ENCODE peak calls at places on chromosomes 4 and X, in ten cellular contexts. U, K, Y, Q, A, G, S, F, O and Z are unnamed samples.

GRCh38 chr4:75729836-75730235 is 5.5 kb downstream of the USO1 start:
- DNase-seq in U (no peak), K (no peak), Y (no peak), Q (no peak), A (no peak), G (no peak), S (no peak), F (no peak), O (no peak), Z (no peak)

GRCh38 chr4:163448541-163449203 is 24.9 kb downstream of the TKTL2 start:
- DNase-seq in U (peak; percentile 88), K (no peak), Y (no peak), Q (no peak), A (peak; percentile 84), G (no peak), S (no peak), F (peak; percentile 1), O (no peak), Z (peak; percentile 40)

GRCh38 chr4:176789955-176790354 is 2.8 kb downstream of the VEGFC start:
- DNase-seq in U (peak; percentile 86), K (peak; percentile 86), Y (no peak), Q (peak; percentile 23), A (peak; percentile 89), G (no peak), S (peak; percentile 45), F (peak; percentile 88), O (no peak), Z (peak; percentile 67)

GRCh38 chrX:44873415-44874270 is 655 bp downstream of the KDM6A start:
- DNase-seq in U (peak; percentile 52), K (peak; percentile 69), Y (peak; percentile 47), Q (no peak), A (peak; percentile 29), G (peak; percentile 70), S (peak; percentile 43), F (peak; percentile 42), O (peak; percentile 90), Z (peak; percentile 51)

GRCh38 chrX:30906726-30907125 is 17.7 kb upstream of the TAB3 start:
- DNase-seq in U (peak; percentile 55), K (peak; percentile 36), Y (no peak), Q (peak; percentile 12), A (peak; percentile 76), G (no peak), S (no peak), F (peak; percentile 83), O (no peak), Z (peak; percentile 62)

GRCh38 chr4:17574206-17574605 is 2.8 kb upstream of the LAP3 start:
- DNase-seq in U (no peak), K (no peak), Y (no peak), Q (no peak), A (no peak), G (no peak), S (no peak), F (no peak), O (no peak), Z (no peak)

GRCh38 chrX:70434352-70434866 is 10.2 kb upstream of the DLG3 start:
- DNase-seq in U (peak; percentile 87), K (peak; percentile 90), Y (peak; percentile 88), Q (peak; percentile 72), A (peak; percentile 89), G (peak; percentile 91), S (peak; percentile 88), F (peak; percentile 70), O (peak; percentile 91), Z (peak; percentile 76)

GRCh38 chrX:69504626-69505612 is 793 bp downstream of the NALF2 start:
- DNase-seq in U (no peak), K (peak; percentile 1), Y (no peak), Q (no peak), A (no peak), G (no peak), S (no peak), F (no peak), O (peak; percentile 52), Z (no peak)

GRCh38 chrX:17859609-17860178 is 1.4 kb downstream of the RAI2 start:
- DNase-seq in U (no peak), K (no peak), Y (peak; percentile 57), Q (no peak), A (no peak), G (no peak), S (no peak), F (no peak), O (peak; percentile 53), Z (no peak)

GRCh38 chrX:17861496-17862011 is 456 bp upstream of the RAI2 start:
- DNase-seq in U (no peak), K (no peak), Y (no peak), Q (no peak), A (no peak), G (no peak), S (no peak), F (no peak), O (no peak), Z (no peak)

GRCh38 chrX:17854521-17854920 is 6.6 kb downstream of the RAI2 start:
- DNase-seq in U (no peak), K (no peak), Y (no peak), Q (no peak), A (no peak), G (no peak), S (no peak), F (no peak), O (no peak), Z (no peak)

GRCh38 chrX:17860811-17861495 is at the start of gene RAI2:
- DNase-seq in U (no peak), K (peak; percentile 29), Y (peak; percentile 67), Q (no peak), A (no peak), G (peak; percentile 51), S (no peak), F (no peak), O (peak; percentile 87), Z (no peak)

DNA sequence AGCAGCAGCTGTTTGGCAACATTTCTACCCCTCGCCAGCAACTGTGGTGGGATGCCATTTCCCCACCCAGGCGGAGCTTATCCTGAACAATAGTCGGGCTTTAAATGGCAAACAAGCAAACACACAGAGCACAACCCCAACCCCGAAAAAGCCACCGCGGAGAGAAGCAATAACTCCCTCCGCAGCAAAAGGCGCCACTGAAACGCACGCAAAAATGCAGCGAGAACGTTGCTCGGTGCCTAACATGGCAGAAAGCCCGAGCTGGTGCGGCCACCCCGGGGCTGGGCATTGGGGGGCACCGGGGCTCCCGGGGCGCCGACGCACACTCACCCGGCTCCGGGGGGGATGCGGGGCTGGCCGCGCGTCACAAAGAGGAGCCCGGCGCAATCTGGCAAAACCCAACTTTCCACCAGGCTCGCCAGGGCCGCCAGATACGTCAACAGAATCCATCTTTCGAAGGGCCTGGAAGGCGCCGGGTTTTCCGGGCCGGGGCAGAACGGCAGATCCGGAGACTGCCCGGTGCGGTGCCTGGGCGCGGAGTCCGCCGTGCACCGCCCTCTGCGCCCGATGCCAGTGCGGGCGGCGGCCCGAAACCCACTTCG is 818 bp downstream of the RAI2 start:
- DNase-seq in U (no peak), K (peak; percentile 39), Y (peak; percentile 6), Q (no peak), A (no peak), G (no peak), S (no peak), F (peak; percentile 0), O (peak; percentile 73), Z (peak; percentile 4)
- H3K4me3 ChIP-seq in U (no peak overlapping the region), K (peak overlapping the region; percentile 9), Y (peak overlapping the region; percentile 44), Q (no peak overlapping the region), A (peak overlapping the region; percentile 74), G (peak overlapping the region; percentile 28), S (no peak overlapping the region), F (no peak overlapping the region), O (peak overlapping the region; percentile 55), Z (peak overlapping the region; percentile 26)

GRCh38 chr4:55075823-55076418 is 49.5 kb downstream of the KDR start:
- DNase-seq in U (no peak), K (no peak), Y (no peak), Q (no peak), A (no peak), G (no peak), S (no peak), F (no peak), O (no peak), Z (no peak)

GRCh38 chr4:55078987-55079386 is 46.4 kb downstream of the KDR start:
- DNase-seq in U (no peak), K (peak; percentile 58), Y (no peak), Q (no peak), A (peak; percentile 64), G (no peak), S (no peak), F (peak; percentile 81), O (no peak), Z (peak; percentile 91)

GRCh38 chr4:55077577-55077976 is 47.8 kb downstream of the KDR start:
- DNase-seq in U (no peak), K (no peak), Y (no peak), Q (no peak), A (no peak), G (no peak), S (no peak), F (no peak), O (peak; percentile 1), Z (no peak)

GRCh38 chr4:55080174-55080865 is 45.1 kb downstream of the KDR start:
- DNase-seq in U (peak; percentile 5), K (peak; percentile 63), Y (no peak), Q (no peak), A (no peak), G (no peak), S (no peak), F (peak; percentile 73), O (no peak), Z (peak; percentile 46)

GRCh38 chr4:55079451-55080173 is 45.8 kb downstream of the KDR start:
- DNase-seq in U (no peak), K (peak; percentile 33), Y (no peak), Q (no peak), A (no peak), G (no peak), S (no peak), F (peak; percentile 44), O (no peak), Z (no peak)
- TF ChIP-seq CTCF in U (no peak), K (no peak), Y (no peak), Q (no peak), A (no peak), G (no peak), S (no peak), F (no peak), O (no peak), Z (no peak)

GRCh38 chr4:137955615-137956014 is 286.5 kb downstream of the SLC7A11 start:
- DNase-seq in U (no peak), K (no peak), Y (no peak), Q (no peak), A (peak; percentile 65), G (no peak), S (no peak), F (no peak), O (no peak), Z (no peak)

GRCh38 chr4:137956256-137956655 is 285.9 kb downstream of the SLC7A11 start:
- DNase-seq in U (peak; percentile 53), K (peak; percentile 34), Y (no peak), Q (no peak), A (peak; percentile 47), G (no peak), S (no peak), F (peak; percentile 4), O (no peak), Z (peak; percentile 46)

GRCh38 chr4:137960371-137961050 is 281.6 kb downstream of the SLC7A11 start:
- DNase-seq in U (peak; percentile 83), K (peak; percentile 83), Y (no peak), Q (no peak), A (peak; percentile 76), G (no peak), S (no peak), F (peak; percentile 42), O (no peak), Z (peak; percentile 71)

DNA sequence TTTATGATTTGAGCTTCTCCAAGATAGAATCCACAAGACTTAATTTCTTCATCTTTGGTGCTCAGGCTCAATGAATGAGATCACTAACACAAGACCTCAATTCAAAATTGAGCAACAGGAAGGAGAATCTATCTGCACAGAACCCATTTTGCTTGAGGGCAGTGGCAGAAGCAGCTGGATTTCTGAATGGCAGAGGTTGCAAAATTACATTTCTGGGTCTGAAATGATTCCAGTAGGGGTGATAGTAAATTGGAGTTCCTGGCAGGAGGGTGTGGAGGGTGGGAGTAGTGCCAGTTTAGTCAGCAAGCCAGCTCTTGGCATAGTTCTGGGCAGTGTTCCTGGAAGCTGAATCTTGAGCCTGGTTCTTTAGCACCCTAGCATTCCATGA is 281.1 kb downstream of the SLC7A11 start:
- DNase-seq in U (peak; percentile 97), K (peak; percentile 93), Y (peak; percentile 47), Q (no peak), A (peak; percentile 73), G (no peak), S (no peak), F (peak; percentile 92), O (no peak), Z (peak; percentile 79)
- H3K4me3 ChIP-seq in U (no peak overlapping the region), K (no peak overlapping the region), Y (no peak overlapping the region), Q (no peak overlapping the region), A (peak overlapping the region; percentile 29), G (no peak overlapping the region), S (no peak overlapping the region), F (no peak overlapping the region), O (no peak overlapping the region), Z (no peak overlapping the region)

DNA sequence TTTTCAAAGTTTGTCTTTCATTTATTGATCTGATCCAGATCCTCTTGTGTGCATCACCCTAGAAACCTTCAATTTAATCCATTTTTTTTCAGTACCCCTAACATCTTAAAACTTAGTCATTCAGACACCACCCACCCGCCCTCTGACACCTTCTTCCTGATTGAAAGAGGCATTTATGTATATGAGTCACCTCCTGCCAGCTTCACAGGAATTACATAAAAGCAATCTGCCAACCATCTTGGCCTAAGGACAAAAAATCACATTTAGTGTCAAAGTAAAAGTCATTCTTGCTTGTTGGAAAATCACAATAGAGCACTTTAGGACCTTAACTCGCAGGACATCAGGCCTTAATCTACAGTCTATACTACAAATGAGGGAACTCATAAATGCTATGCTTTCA is 52.0 kb downstream of the NDST3 start:
- DNase-seq in U (peak; percentile 74), K (peak; percentile 87), Y (no peak), Q (peak; percentile 62), A (peak; percentile 41), G (peak; percentile 46), S (no peak), F (peak; percentile 40), O (no peak), Z (peak; percentile 17)
- TF ChIP-seq CTCF in U (no peak), K (no peak), Y (no peak), Q (no peak), A (no peak), G (no peak), S (no peak), F (no peak), O (no peak), Z (no peak)